ENCODE peak calls at places on chromosomes 3 and 15, in ten cellular contexts. Y is GM23338, P is dorsolateral prefrontal cortex, W is H54, X is HT1080, V is sciatic nerve, S is fibroblast of the conjunctiva, K is Panc1, H is dermis blood vessel endothelial cell, N is mesothelial cell of epicardium. M is an unnamed sample.
A peak's percentile ranks its signal among the peaks of the same experiment; 100 is the strongest.

GRCh38 chr3:146403792-146404191 is 65.6 kb downstream of the PLSCR2 start:
- DNase-seq in K (no peak), S (no peak), N (no peak), X (peak; percentile 41), P (no peak), Y (no peak), H (no peak), V (no peak), W (no peak), M (no peak)

GRCh38 chr3:104825116-104825515 is 541.6 kb upstream of the ALCAM start:
- DNase-seq in Y (peak; percentile 83), X (no peak), P (no peak), N (no peak), W (no peak), V (no peak), S (no peak), H (no peak), K (no peak), M (no peak)

GRCh38 chr3:45381168-45381852 is 7.1 kb upstream of the LARS2 start:
- DNase-seq in H (peak; percentile 7), W (no peak), X (peak; percentile 8), S (no peak), P (no peak), V (no peak), Y (peak; percentile 17), K (no peak), N (no peak), M (no peak)

GRCh38 chr3:153901152-153901551 is 220.0 kb upstream of the ARHGEF26 start:
- DNase-seq in K (no peak), H (no peak), P (no peak), X (peak; percentile 62), W (no peak), N (no peak), Y (no peak), V (no peak), S (no peak), M (no peak)

GRCh38 chr15:31358957-31359721 is 32.5 kb downstream of the KLF13 start:
- DNase-seq in P (no peak), S (no peak), H (no peak), K (no peak), Y (no peak), W (no peak), N (no peak), V (no peak), X (no peak), M (no peak)

GRCh38 chr3:120597445-120598049 is 1.4 kb downstream of the NDUFB4 start:
- DNase-seq in P (no peak), S (no peak), K (no peak), Y (no peak), V (no peak), X (no peak), H (no peak), W (no peak), N (no peak), M (no peak)

GRCh38 chr15:35764661-35765519 is 218.9 kb upstream of the DPH6 start:
- DNase-seq in K (no peak), X (no peak), S (no peak), V (no peak), Y (no peak), H (no peak), N (no peak), W (no peak), P (no peak), M (no peak)

GRCh38 chr3:177419904-177420601 is 222.8 kb upstream of the TBL1XR1 start:
- DNase-seq in K (no peak), Y (no peak), P (peak; percentile 6), N (no peak), S (no peak), W (no peak), V (no peak), H (no peak), X (no peak), M (no peak)

GRCh38 chr3:141249041-141249440 is 17.4 kb downstream of the PXYLP1 start:
- DNase-seq in N (no peak), H (no peak), Y (no peak), V (no peak), P (no peak), X (no peak), W (no peak), S (no peak), K (no peak), M (no peak)

GRCh38 chr15:88115529-88116152 is 140.9 kb downstream of the NTRK3 start:
- DNase-seq in X (no peak), W (no peak), K (no peak), H (no peak), P (no peak), S (no peak), Y (no peak), V (no peak), N (no peak), M (no peak)

GRCh38 chr3:11910971-11911531 is 64.4 kb upstream of the TAMM41 start:
- DNase-seq in K (no peak), X (no peak), Y (no peak), P (no peak), H (no peak), N (peak; percentile 30), W (no peak), S (no peak), V (no peak), M (no peak)

GRCh38 chr3:129231331-129232119 is 17.9 kb upstream of the COPG1 start:
- DNase-seq in V (no peak), X (peak; percentile 71), S (no peak), N (no peak), W (no peak), H (no peak), K (peak; percentile 41), P (no peak), Y (no peak), M (no peak)

GRCh38 chr15:88835119-88835518 is 31.9 kb downstream of the ACAN start:
- DNase-seq in H (no peak), V (no peak), P (no peak), Y (no peak), N (no peak), S (no peak), W (no peak), X (no peak), K (no peak), M (no peak)

GRCh38 chr15:62455441-62455921 is 290.4 kb upstream of the C2CD4B start:
- DNase-seq in N (no peak), S (no peak), H (no peak), W (peak; percentile 35), K (peak; percentile 52), X (peak; percentile 47), V (no peak), P (no peak), Y (no peak), M (no peak)

GRCh38 chr15:67762610-67763368 is 62.5 kb upstream of the SKOR1 start:
- DNase-seq in P (no peak), X (no peak), K (no peak), S (no peak), N (no peak), V (no peak), W (no peak), H (no peak), Y (no peak), M (no peak)

GRCh38 chr3:104198136-104198535 is 1168.6 kb upstream of the ALCAM start:
- DNase-seq in H (no peak), P (no peak), K (no peak), W (no peak), V (no peak), N (no peak), S (no peak), X (no peak), Y (no peak), M (no peak)

GRCh38 chr3:12870942-12871341 is 29.6 kb upstream of the RPL32 start:
- DNase-seq in N (no peak), W (peak; percentile 49), H (no peak), P (no peak), X (peak; percentile 35), Y (no peak), V (no peak), S (no peak), K (no peak), M (no peak)

GRCh38 chr3:38136272-38136806 is 588 bp downstream of the ACAA1 start:
- DNase-seq in X (no peak), S (no peak), W (no peak), N (peak; percentile 52), V (no peak), H (peak; percentile 37), P (peak; percentile 19), Y (peak; percentile 59), K (no peak), M (no peak)

GRCh38 chr3:38985581-38985980 is 66.2 kb downstream of the SCN11A start:
- DNase-seq in P (no peak), Y (no peak), V (no peak), N (no peak), S (no peak), H (no peak), W (no peak), K (no peak), X (peak; percentile 62), M (no peak)

GRCh38 chr15:29883126-29883525 is 60.9 kb upstream of the TJP1 start:
- DNase-seq in Y (peak; percentile 78), X (no peak), P (no peak), N (no peak), K (no peak), H (no peak), S (no peak), V (no peak), W (no peak), M (no peak)

GRCh38 chr3:152269423-152270144 is 855 bp downstream of the MBNL1 start:
- DNase-seq in K (peak; percentile 46), V (peak; percentile 61), P (peak; percentile 15), W (no peak), Y (peak; percentile 30), N (peak; percentile 42), S (peak; percentile 95), X (peak; percentile 87), H (peak; percentile 78), M (no peak)

GRCh38 chr3:27758083-27758482 is 36.0 kb upstream of the EOMES start:
- DNase-seq in Y (no peak), W (peak; percentile 66), V (no peak), N (no peak), K (peak; percentile 52), S (peak; percentile 73), X (peak; percentile 91), H (no peak), P (no peak), M (no peak)

GRCh38 chr3:49924683-49925082 is 4.9 kb downstream of the MON1A start:
- DNase-seq in X (peak; percentile 90), K (no peak), V (no peak), H (peak; percentile 62), S (peak; percentile 62), P (no peak), W (peak; percentile 67), N (no peak), Y (no peak), M (no peak)

GRCh38 chr3:177929310-177929709 is 606.9 kb upstream of the KCNMB2 start:
- DNase-seq in H (no peak), P (no peak), X (no peak), S (no peak), V (no peak), W (no peak), N (no peak), K (no peak), Y (no peak), M (no peak)

GRCh38 chr3:40713795-40714194 is 189.0 kb downstream of the ZNF621 start:
- DNase-seq in V (no peak), P (no peak), K (no peak), W (no peak), H (no peak), X (no peak), S (no peak), Y (no peak), N (no peak), M (no peak)

GRCh38 chr3:78804251-78805037 is 963.4 kb downstream of the ROBO1 start:
- DNase-seq in S (peak; percentile 92), V (no peak), H (no peak), N (no peak), K (no peak), P (no peak), Y (no peak), X (no peak), W (no peak), M (no peak)

GRCh38 chr15:51780636-51781035 is 29.2 kb downstream of the TMOD2 start:
- DNase-seq in Y (no peak), P (no peak), K (no peak), N (no peak), V (no peak), S (no peak), H (no peak), X (no peak), W (no peak), M (no peak)

GRCh38 chr15:33975023-33975565 is 6.8 kb downstream of the CHRM5 start:
- DNase-seq in S (peak; percentile 6), K (no peak), W (no peak), H (no peak), X (peak; percentile 4), N (no peak), Y (no peak), V (no peak), P (no peak), M (no peak)

M was measured in anterior cingulate cortex.